ENCODE peak calls at places on chromosomes 11 and 22, in five cellular contexts. B, D, X, O and P are unnamed samples.

GRCh38 chr22:27397948-27398330 is 403.6 kb downstream of the MN1 start:
- DNase-seq in B (no peak), D (no peak), X (no peak), O (no peak), P (no peak)

GRCh38 chr22:19058713-19059451 is 63.3 kb downstream of the DGCR2 start:
- DNase-seq in B (no peak), D (no peak), X (no peak), O (no peak), P (no peak)

GRCh38 chr11:79173615-79174014 is 267.2 kb downstream of the TENM4 start:
- DNase-seq in B (no peak), D (no peak), X (no peak), O (no peak), P (no peak)

GRCh38 chr11:121191787-121192186 is 90.7 kb downstream of the TECTA start:
- DNase-seq in B (no peak), D (no peak), X (no peak), O (no peak), P (no peak)

GRCh38 chr11:12404461-12404860 is 27.1 kb downstream of the PARVA start:
- DNase-seq in B (no peak), D (no peak), X (no peak), O (no peak), P (no peak)

GRCh38 chr11:120188831-120189455 is 21.9 kb upstream of the OAF start:
- DNase-seq in B (no peak), D (no peak), X (no peak), O (no peak), P (no peak)

GRCh38 chr11:79100093-79100704 is 340.6 kb downstream of the TENM4 start:
- DNase-seq in B (peak; percentile 79), D (peak; percentile 2), X (peak; percentile 81), O (no peak), P (peak; percentile 12)

GRCh38 chr11:1118755-1119275 is 38.9 kb upstream of the MUC5AC start:
- DNase-seq in B (no peak), D (no peak), X (no peak), O (no peak), P (no peak)

GRCh38 chr11:110909331-110909730 is 197.1 kb upstream of the ARHGAP20 start:
- DNase-seq in B (no peak), D (no peak), X (no peak), O (no peak), P (no peak)

GRCh38 chr11:62071408-62071807 is 52.4 kb upstream of the INCENP start:
- DNase-seq in B (no peak), D (no peak), X (no peak), O (no peak), P (no peak)

GRCh38 chr11:125787827-125788226 is at the start of gene PATE3:
- DNase-seq in B (no peak), D (no peak), X (no peak), O (no peak), P (no peak)

GRCh38 chr22:39289445-39290247 is 29.8 kb downstream of the RPL3 start:
- DNase-seq in B (no peak), D (no peak), X (no peak), O (no peak), P (no peak)

GRCh38 chr11:60282291-60282690 is 1.8 kb downstream of the MS4A4A start:
- DNase-seq in B (no peak), D (no peak), X (no peak), O (no peak), P (no peak)

GRCh38 chr11:26839911-26840705 is 118.2 kb upstream of the SLC5A12 start:
- DNase-seq in B (no peak), D (no peak), X (no peak), O (no peak), P (no peak)

GRCh38 chr11:33256808-33257159 is 397 bp upstream of the HIPK3 start:
- DNase-seq in B (no peak), D (no peak), X (no peak), O (no peak), P (no peak)

GRCh38 chr11:67410369-67410831 is 5.1 kb upstream of the CARNS1 start:
- DNase-seq in B (no peak), D (no peak), X (no peak), O (no peak), P (no peak)

GRCh38 chr11:75468534-75469340 is 35.7 kb upstream of the KLHL35 start:
- DNase-seq in B (no peak), D (no peak), X (no peak), O (peak; percentile 55), P (no peak)

GRCh38 chr11:105852427-105852826 is 169.6 kb downstream of the MSANTD4 start:
- DNase-seq in B (no peak), D (no peak), X (no peak), O (no peak), P (no peak)

GRCh38 chr22:40211481-40212052 is 33.8 kb downstream of the TNRC6B start:
- DNase-seq in B (no peak), D (no peak), X (no peak), O (no peak), P (no peak)

GRCh38 chr11:47331454-47332302 is 20.8 kb downstream of the MYBPC3 start:
- DNase-seq in B (no peak), D (no peak), X (no peak), O (no peak), P (no peak)

GRCh38 chr11:126645206-126645605 is 289.7 kb downstream of the ST3GAL4 start:
- DNase-seq in B (no peak), D (no peak), X (no peak), O (no peak), P (no peak)

GRCh38 chr11:120305286-120305685 is 19.8 kb upstream of the TLCD5 start:
- DNase-seq in B (no peak), D (no peak), X (no peak), O (no peak), P (no peak)

GRCh38 chr11:72896431-72896830 is 82.2 kb downstream of the ATG16L2 start:
- DNase-seq in B (no peak), D (no peak), X (no peak), O (no peak), P (no peak)

GRCh38 chr11:93492464-93493251 is 50.5 kb downstream of the SMCO4 start:
- DNase-seq in B (no peak), D (no peak), X (no peak), O (no peak), P (no peak)

GRCh38 chr11:2380807-2381350 is 3.8 kb downstream of the CD81 start:
- DNase-seq in B (peak; percentile 64), D (no peak), X (no peak), O (no peak), P (no peak)

GRCh38 chr22:19875531-19876313 is 21.0 kb upstream of the GNB1L start:
- DNase-seq in B (no peak), D (no peak), X (no peak), O (peak; percentile 24), P (no peak)

GRCh38 chr11:28632338-28632737 is 524.1 kb downstream of the METTL15 start:
- DNase-seq in B (no peak), D (no peak), X (peak; percentile 32), O (no peak), P (no peak)

GRCh38 chr22:29216011-29216872 is 10.5 kb downstream of the EMID1 start:
- DNase-seq in B (no peak), D (no peak), X (no peak), O (no peak), P (no peak)

GRCh38 chr11:90594658-90595057 is 371.8 kb upstream of the CHORDC1 start:
- DNase-seq in B (no peak), D (no peak), X (no peak), O (no peak), P (no peak)

GRCh38 chr11:19079643-19080440 is 19.3 kb upstream of the MRGPRX2 start:
- DNase-seq in B (no peak), D (no peak), X (no peak), O (no peak), P (peak; percentile 47)

GRCh38 chr22:18110194-18110943 is at the start of gene TUBA8:
- DNase-seq in B (peak; percentile 66), D (peak; percentile 9), X (no peak), O (no peak), P (no peak)

GRCh38 chr11:128207861-128208321 is 379.5 kb downstream of the ETS1 start:
- DNase-seq in B (no peak), D (no peak), X (peak; percentile 68), O (no peak), P (peak; percentile 77)

GRCh38 chr11:61966673-61967176 is 709 bp downstream of the FTH1 start:
- DNase-seq in B (no peak), D (peak; percentile 29), X (no peak), O (peak; percentile 24), P (no peak)